ENCODE peak calls at places on chromosome 11, in four cellular contexts. One of them, this sample, is unnamed.

GRCh38 chr11:14894657-14895598 is 2.9 kb upstream of the CYP2R1 start:
- DNase-seq in activated CD4-positive, alpha-beta memory T cell treated with anti-CD3 and anti-CD28 coated beads for 36 hours: peak
- DNase-seq in activated T-cell treated with anti-CD3 and anti-CD28 coated beads for 1 hour: no peak
- DNase-seq in amniotic stem cell: no peak
- DNase-seq in this sample: peak

GRCh38 chr11:833114-833791 is 501 bp downstream of the CD151 start:
- DNase-seq in activated CD4-positive, alpha-beta memory T cell treated with anti-CD3 and anti-CD28 coated beads for 36 hours: peak
- DNase-seq in amniotic stem cell: no peak
- DNase-seq in activated T-cell treated with anti-CD3 and anti-CD28 coated beads for 1 hour: no peak
- DNase-seq in this sample: peak

GRCh38 chr11:117535870-117536411 is 208.3 kb downstream of the CEP164 start:
- DNase-seq in activated T-cell treated with anti-CD3 and anti-CD28 coated beads for 1 hour: no peak
- DNase-seq in activated CD4-positive, alpha-beta memory T cell treated with anti-CD3 and anti-CD28 coated beads for 36 hours: no peak
- DNase-seq in amniotic stem cell: no peak
- DNase-seq in this sample: no peak

GRCh38 chr11:78698612-78699011 is 123.9 kb upstream of the NARS2 start:
- DNase-seq in amniotic stem cell: peak
- DNase-seq in activated T-cell treated with anti-CD3 and anti-CD28 coated beads for 1 hour: no peak
- DNase-seq in activated CD4-positive, alpha-beta memory T cell treated with anti-CD3 and anti-CD28 coated beads for 36 hours: no peak
- DNase-seq in this sample: no peak

GRCh38 chr11:10780040-10780439 is 28.7 kb downstream of the EIF4G2 start:
- DNase-seq in activated T-cell treated with anti-CD3 and anti-CD28 coated beads for 1 hour: no peak
- DNase-seq in activated CD4-positive, alpha-beta memory T cell treated with anti-CD3 and anti-CD28 coated beads for 36 hours: no peak
- DNase-seq in amniotic stem cell: no peak
- DNase-seq in this sample: no peak

GRCh38 chr11:76445122-76446084 is 585 bp downstream of the EMSY start:
- DNase-seq in amniotic stem cell: peak
- DNase-seq in activated T-cell treated with anti-CD3 and anti-CD28 coated beads for 1 hour: peak
- DNase-seq in activated CD4-positive, alpha-beta memory T cell treated with anti-CD3 and anti-CD28 coated beads for 36 hours: peak
- DNase-seq in this sample: peak

GRCh38 chr11:34638897-34639296 is 18.0 kb downstream of the EHF start:
- DNase-seq in amniotic stem cell: no peak
- DNase-seq in activated CD4-positive, alpha-beta memory T cell treated with anti-CD3 and anti-CD28 coated beads for 36 hours: no peak
- DNase-seq in activated T-cell treated with anti-CD3 and anti-CD28 coated beads for 1 hour: no peak
- DNase-seq in this sample: no peak

GRCh38 chr11:10591741-10592140 is 23.3 kb upstream of the LYVE1 start:
- DNase-seq in activated CD4-positive, alpha-beta memory T cell treated with anti-CD3 and anti-CD28 coated beads for 36 hours: no peak
- DNase-seq in amniotic stem cell: no peak
- DNase-seq in activated T-cell treated with anti-CD3 and anti-CD28 coated beads for 1 hour: no peak
- DNase-seq in this sample: no peak

GRCh38 chr11:44605068-44605708 is 39.7 kb downstream of the CD82 start:
- DNase-seq in amniotic stem cell: no peak
- DNase-seq in activated T-cell treated with anti-CD3 and anti-CD28 coated beads for 1 hour: no peak
- DNase-seq in activated CD4-positive, alpha-beta memory T cell treated with anti-CD3 and anti-CD28 coated beads for 36 hours: no peak
- DNase-seq in this sample: no peak

GRCh38 chr11:134750619-134751018 is 338.6 kb upstream of the B3GAT1 start:
- DNase-seq in activated CD4-positive, alpha-beta memory T cell treated with anti-CD3 and anti-CD28 coated beads for 36 hours: no peak
- DNase-seq in activated T-cell treated with anti-CD3 and anti-CD28 coated beads for 1 hour: no peak
- DNase-seq in amniotic stem cell: no peak
- DNase-seq in this sample: no peak

This sample was measured in activated CD8-positive, alpha-beta T cell treated with anti-CD3 and anti-CD28 coated beads for 36 hours.